ENCODE peak calls at places on chromosome 1, in seven cellular contexts. P is IMR-90; R is GM23338; J is activated naive CD4-positive, alpha-beta T cell; U is NCI-H2081; L is memory B cell; N is HTR-8/SVneo. K is an unnamed sample.

GRCh38 chr1:9269078-9269501 is 23.6 kb upstream of the SPSB1 start:
- DNase-seq in L (no peak), R (no peak), P (no peak), U (no peak), J (no peak), N (no peak), K (no peak)

GRCh38 chr1:230283678-230284077 is 142.5 kb downstream of the PGBD5 start:
- DNase-seq in P (no peak), R (no peak), L (no peak), U (no peak), N (no peak), J (no peak), K (no peak)

GRCh38 chr1:213994888-213995287 is 7.1 kb downstream of the PROX1 start:
- DNase-seq in L (no peak), P (no peak), R (no peak), J (no peak), U (peak), N (no peak), K (no peak)

GRCh38 chr1:114024049-114024448 is 44.8 kb downstream of the OLFML3 start:
- DNase-seq in P (no peak), L (no peak), U (no peak), J (no peak), N (no peak), R (peak), K (no peak)

GRCh38 chr1:204782118-204782700 is 88.5 kb upstream of the NFASC start:
- DNase-seq in U (no peak), L (no peak), N (peak), J (no peak), P (peak), R (no peak), K (no peak)

GRCh38 chr1:41122148-41122547 is 100.6 kb upstream of the SLFNL1 start:
- DNase-seq in L (no peak), U (no peak), N (no peak), J (no peak), R (no peak), P (no peak), K (no peak)

GRCh38 chr1:147545133-147545532 is 3.8 kb downstream of the BCL9 start:
- DNase-seq in L (peak), J (peak), U (no peak), R (peak), P (peak), N (peak), K (no peak)

GRCh38 chr1:22508329-22508728 is 55.0 kb upstream of the EPHA8 start:
- DNase-seq in J (no peak), N (no peak), P (peak), L (no peak), R (no peak), U (no peak), K (no peak)

GRCh38 chr1:55073187-55073916 is 34.0 kb downstream of the PCSK9 start:
- DNase-seq in U (no peak), R (no peak), J (no peak), N (no peak), P (no peak), L (no peak), K (no peak)

GRCh38 chr1:115233598-115233997 is 104.5 kb downstream of the NGF start:
- DNase-seq in J (no peak), R (no peak), L (no peak), U (no peak), N (no peak), P (no peak), K (no peak)

GRCh38 chr1:224287714-224288113 is 42.3 kb downstream of the NVL start:
- DNase-seq in R (peak), U (no peak), J (no peak), P (no peak), L (no peak), N (no peak), K (no peak)

GRCh38 chr1:13702425-13703127 is 2.6 kb downstream of the PRDM2 start:
- DNase-seq in R (no peak), N (no peak), U (no peak), J (no peak), P (no peak), L (peak), K (no peak)

GRCh38 chr1:165699577-165699976 is 1.2 kb upstream of the ALDH9A1 start:
- DNase-seq in R (no peak), P (no peak), N (no peak), L (no peak), J (no peak), U (no peak), K (no peak)

GRCh38 chr1:201562257-201562656 is 23.3 kb downstream of the NAV1 start:
- DNase-seq in U (no peak), J (no peak), P (peak), N (peak), L (no peak), R (no peak), K (no peak)

GRCh38 chr1:188129856-188130838 is 1301.4 kb downstream of the PLA2G4A start:
- DNase-seq in J (no peak), L (no peak), N (no peak), R (no peak), U (no peak), P (peak), K (no peak)

GRCh38 chr1:213985181-213986019 is 2.4 kb upstream of the PROX1 start:
- DNase-seq in N (no peak), L (no peak), P (no peak), R (peak), U (no peak), J (no peak), K (no peak)

GRCh38 chr1:162380061-162380846 is 1.3 kb upstream of the C1orf226 start:
- DNase-seq in J (no peak), U (no peak), R (no peak), L (no peak), N (no peak), P (no peak), K (no peak)

GRCh38 chr1:55444660-55445059 is 229.5 kb upstream of the USP24 start:
- DNase-seq in J (no peak), P (no peak), U (no peak), N (no peak), L (no peak), R (no peak), K (no peak)

GRCh38 chr1:199463521-199464127 is 563.9 kb upstream of the NR5A2 start:
- DNase-seq in J (no peak), R (peak), P (peak), L (no peak), N (peak), U (peak), K (peak)

GRCh38 chr1:224640587-224640986 is 24.5 kb downstream of the CNIH3 start:
- DNase-seq in L (no peak), U (no peak), P (no peak), R (no peak), J (no peak), N (no peak), K (no peak)

GRCh38 chr1:185489406-185489805 is 172.4 kb upstream of the IVNS1ABP start:
- DNase-seq in L (no peak), J (no peak), P (no peak), R (no peak), N (no peak), U (no peak), K (no peak)

GRCh38 chr1:13828454-13829151 is 128.6 kb downstream of the PRDM2 start:
- DNase-seq in N (no peak), P (no peak), R (peak), L (no peak), U (no peak), J (no peak), K (peak)

GRCh38 chr1:198018529-198018928 is 101.4 kb downstream of the LHX9 start:
- DNase-seq in P (peak), R (no peak), N (peak), U (no peak), L (no peak), J (no peak), K (peak)

GRCh38 chr1:177927021-177927596 is 42.7 kb downstream of the SEC16B start:
- DNase-seq in U (no peak), L (no peak), J (no peak), R (no peak), P (peak), N (peak), K (no peak)

K was measured in A549.